ENCODE peak calls at places on chromosome 5, in ten cellular contexts. One of them, this sample, is unnamed.

GRCh38 chr5:10411336-10411735 is 30.3 kb upstream of the ROPN1L start:
- DNase-seq in T-cell: no peak
- DNase-seq in NCI-H460: no peak
- DNase-seq in activated T-cell treated with anti-CD3 and anti-CD28 coated beads, Interleukin-2, amount 50 U/mL, for 72 hours: no peak
- DNase-seq in colonic mucosa: no peak
- DNase-seq in mucosa of gallbladder: no peak
- DNase-seq in DMS153: no peak
- DNase-seq in mucosa of descending colon: no peak
- DNase-seq in T1000: no peak
- DNase-seq in MV-4-11: no peak
- DNase-seq in this sample: no peak

GRCh38 chr5:38724301-38725030 is 121.3 kb upstream of the OSMR start:
- DNase-seq in T-cell: no peak
- DNase-seq in NCI-H460: no peak
- DNase-seq in activated T-cell treated with anti-CD3 and anti-CD28 coated beads, Interleukin-2, amount 50 U/mL, for 72 hours: no peak
- DNase-seq in colonic mucosa: no peak
- DNase-seq in mucosa of gallbladder: no peak
- DNase-seq in DMS153: no peak
- DNase-seq in mucosa of descending colon: no peak
- DNase-seq in T1000: no peak
- DNase-seq in MV-4-11: no peak
- DNase-seq in this sample: no peak

GRCh38 chr5:128826290-128826689 is 139.0 kb upstream of the SLC27A6 start:
- DNase-seq in T-cell: no peak
- DNase-seq in NCI-H460: no peak
- DNase-seq in activated T-cell treated with anti-CD3 and anti-CD28 coated beads, Interleukin-2, amount 50 U/mL, for 72 hours: no peak
- DNase-seq in colonic mucosa: no peak
- DNase-seq in mucosa of gallbladder: no peak
- DNase-seq in DMS153: no peak
- DNase-seq in mucosa of descending colon: no peak
- DNase-seq in T1000: no peak
- DNase-seq in MV-4-11: no peak
- DNase-seq in this sample: no peak

GRCh38 chr5:60703944-60704343 is 4.0 kb upstream of the DEPDC1B start:
- DNase-seq in T-cell: no peak
- DNase-seq in NCI-H460: no peak
- DNase-seq in activated T-cell treated with anti-CD3 and anti-CD28 coated beads, Interleukin-2, amount 50 U/mL, for 72 hours: no peak
- DNase-seq in colonic mucosa: no peak
- DNase-seq in mucosa of gallbladder: peak
- DNase-seq in DMS153: no peak
- DNase-seq in mucosa of descending colon: no peak
- DNase-seq in T1000: no peak
- DNase-seq in MV-4-11: no peak
- DNase-seq in this sample: no peak

GRCh38 chr5:103472820-103473219 is 89.8 kb downstream of the NUDT12 start:
- DNase-seq in T-cell: no peak
- DNase-seq in NCI-H460: peak
- DNase-seq in activated T-cell treated with anti-CD3 and anti-CD28 coated beads, Interleukin-2, amount 50 U/mL, for 72 hours: no peak
- DNase-seq in colonic mucosa: no peak
- DNase-seq in mucosa of gallbladder: no peak
- DNase-seq in DMS153: no peak
- DNase-seq in mucosa of descending colon: no peak
- DNase-seq in T1000: no peak
- DNase-seq in MV-4-11: peak
- DNase-seq in this sample: no peak

GRCh38 chr5:172005708-172006377 is 595 bp downstream of the FBXW11 start:
- DNase-seq in T-cell: peak
- DNase-seq in NCI-H460: no peak
- DNase-seq in activated T-cell treated with anti-CD3 and anti-CD28 coated beads, Interleukin-2, amount 50 U/mL, for 72 hours: peak
- DNase-seq in colonic mucosa: peak
- DNase-seq in mucosa of gallbladder: peak
- DNase-seq in DMS153: no peak
- DNase-seq in mucosa of descending colon: peak
- DNase-seq in T1000: no peak
- DNase-seq in MV-4-11: no peak
- DNase-seq in this sample: no peak

GRCh38 chr5:139690385-139691274 is 42.5 kb downstream of the CXXC5 start:
- DNase-seq in T-cell: no peak
- DNase-seq in NCI-H460: no peak
- DNase-seq in activated T-cell treated with anti-CD3 and anti-CD28 coated beads, Interleukin-2, amount 50 U/mL, for 72 hours: no peak
- DNase-seq in colonic mucosa: peak
- DNase-seq in mucosa of gallbladder: no peak
- DNase-seq in DMS153: no peak
- DNase-seq in mucosa of descending colon: no peak
- DNase-seq in T1000: peak
- DNase-seq in MV-4-11: no peak
- DNase-seq in this sample: no peak

GRCh38 chr5:30581198-30581925 is 612.1 kb upstream of the CDH6 start:
- DNase-seq in T-cell: no peak
- DNase-seq in NCI-H460: no peak
- DNase-seq in activated T-cell treated with anti-CD3 and anti-CD28 coated beads, Interleukin-2, amount 50 U/mL, for 72 hours: no peak
- DNase-seq in colonic mucosa: no peak
- DNase-seq in mucosa of gallbladder: no peak
- DNase-seq in DMS153: peak
- DNase-seq in mucosa of descending colon: no peak
- DNase-seq in T1000: no peak
- DNase-seq in MV-4-11: no peak
- DNase-seq in this sample: peak

GRCh38 chr5:138949988-138950387 is 74.9 kb upstream of the LRRTM2 start:
- DNase-seq in T-cell: no peak
- DNase-seq in NCI-H460: no peak
- DNase-seq in activated T-cell treated with anti-CD3 and anti-CD28 coated beads, Interleukin-2, amount 50 U/mL, for 72 hours: no peak
- DNase-seq in colonic mucosa: no peak
- DNase-seq in mucosa of gallbladder: no peak
- DNase-seq in DMS153: no peak
- DNase-seq in mucosa of descending colon: no peak
- DNase-seq in T1000: no peak
- DNase-seq in MV-4-11: no peak
- DNase-seq in this sample: peak

GRCh38 chr5:110087829-110088228 is 398.1 kb downstream of the MAN2A1 start:
- DNase-seq in T-cell: no peak
- DNase-seq in NCI-H460: no peak
- DNase-seq in activated T-cell treated with anti-CD3 and anti-CD28 coated beads, Interleukin-2, amount 50 U/mL, for 72 hours: no peak
- DNase-seq in colonic mucosa: no peak
- DNase-seq in mucosa of gallbladder: no peak
- DNase-seq in DMS153: no peak
- DNase-seq in mucosa of descending colon: no peak
- DNase-seq in T1000: no peak
- DNase-seq in MV-4-11: peak
- DNase-seq in this sample: no peak

GRCh38 chr5:61599370-61600140 is 267.5 kb downstream of the ZSWIM6 start:
- DNase-seq in T-cell: no peak
- DNase-seq in NCI-H460: no peak
- DNase-seq in activated T-cell treated with anti-CD3 and anti-CD28 coated beads, Interleukin-2, amount 50 U/mL, for 72 hours: no peak
- DNase-seq in colonic mucosa: no peak
- DNase-seq in mucosa of gallbladder: peak
- DNase-seq in DMS153: no peak
- DNase-seq in mucosa of descending colon: no peak
- DNase-seq in T1000: no peak
- DNase-seq in MV-4-11: no peak
- DNase-seq in this sample: peak